ENCODE peak calls at places on chromosomes 13 and 19, in five cellular contexts. One of them, this sample, is unnamed.

GRCh38 chr13:40589285-40590109 is 76.9 kb downstream of the FOXO1 start:
- DNase-seq in effector CD4-positive, alpha-beta T cell: no peak
- DNase-seq in lung microvascular endothelial cell: peak; percentile 50
- DNase-seq in ureter: no peak
- DNase-seq in BJ: no peak
- DNase-seq in this sample: peak; percentile 83

GRCh38 chr13:109812375-109812774 is 26.0 kb upstream of the IRS2 start:
- DNase-seq in effector CD4-positive, alpha-beta T cell: no peak
- DNase-seq in lung microvascular endothelial cell: no peak
- DNase-seq in ureter: no peak
- DNase-seq in BJ: no peak
- DNase-seq in this sample: no peak

GRCh38 chr13:30108913-30109237 is 198.5 kb downstream of the KATNAL1 start:
- DNase-seq in effector CD4-positive, alpha-beta T cell: no peak
- DNase-seq in lung microvascular endothelial cell: no peak
- DNase-seq in ureter: peak; percentile 86
- DNase-seq in BJ: no peak
- DNase-seq in this sample: no peak

GRCh38 chr19:36771275-36772231 is 1.1 kb downstream of the ZNF850 start:
- DNase-seq in effector CD4-positive, alpha-beta T cell: no peak
- DNase-seq in lung microvascular endothelial cell: peak; percentile 98
- DNase-seq in ureter: peak; percentile 69
- DNase-seq in BJ: no peak
- DNase-seq in this sample: peak; percentile 63

GRCh38 chr13:55244991-55245644 is 1895.6 kb upstream of the PRR20A start:
- DNase-seq in effector CD4-positive, alpha-beta T cell: no peak
- DNase-seq in lung microvascular endothelial cell: no peak
- DNase-seq in ureter: no peak
- DNase-seq in BJ: no peak
- DNase-seq in this sample: no peak

GRCh38 chr19:19526581-19527370 is 1.9 kb upstream of the YJEFN3 start:
- DNase-seq in effector CD4-positive, alpha-beta T cell: no peak
- DNase-seq in lung microvascular endothelial cell: no peak
- DNase-seq in ureter: no peak
- DNase-seq in BJ: no peak
- DNase-seq in this sample: no peak

GRCh38 chr19:8307965-8308866 is at the start of gene CD320:
- DNase-seq in effector CD4-positive, alpha-beta T cell: peak; percentile 81
- DNase-seq in lung microvascular endothelial cell: peak; percentile 93
- DNase-seq in ureter: peak; percentile 86
- DNase-seq in BJ: peak; percentile 26
- DNase-seq in this sample: no peak

GRCh38 chr13:85828094-85828684 is 29.0 kb upstream of the SLITRK6 start:
- DNase-seq in effector CD4-positive, alpha-beta T cell: no peak
- DNase-seq in lung microvascular endothelial cell: peak; percentile 37
- DNase-seq in ureter: no peak
- DNase-seq in BJ: no peak
- DNase-seq in this sample: no peak

GRCh38 chr19:33723512-33723911 is 73.2 kb upstream of the KCTD15 start:
- DNase-seq in effector CD4-positive, alpha-beta T cell: no peak
- DNase-seq in lung microvascular endothelial cell: no peak
- DNase-seq in ureter: no peak
- DNase-seq in BJ: no peak
- DNase-seq in this sample: no peak

GRCh38 chr13:113895436-113895835 is 31.6 kb upstream of the GAS6 start:
- DNase-seq in effector CD4-positive, alpha-beta T cell: no peak
- DNase-seq in lung microvascular endothelial cell: no peak
- DNase-seq in ureter: no peak
- DNase-seq in BJ: no peak
- DNase-seq in this sample: no peak

GRCh38 chr13:113980489-113981064 is 6.7 kb upstream of the C13orf46 start:
- DNase-seq in effector CD4-positive, alpha-beta T cell: no peak
- DNase-seq in lung microvascular endothelial cell: no peak
- DNase-seq in ureter: no peak
- DNase-seq in BJ: no peak
- DNase-seq in this sample: no peak

GRCh38 chr19:13417054-13417453 is 89.2 kb downstream of the CACNA1A start:
- DNase-seq in effector CD4-positive, alpha-beta T cell: no peak
- DNase-seq in lung microvascular endothelial cell: peak; percentile 18
- DNase-seq in ureter: no peak
- DNase-seq in BJ: no peak
- DNase-seq in this sample: no peak

GRCh38 chr19:5627395-5627904 is 4.6 kb downstream of the SAFB start:
- DNase-seq in effector CD4-positive, alpha-beta T cell: no peak
- DNase-seq in lung microvascular endothelial cell: no peak
- DNase-seq in ureter: peak; percentile 59
- DNase-seq in BJ: no peak
- DNase-seq in this sample: peak; percentile 82

GRCh38 chr13:113595131-113595530 is 10.6 kb downstream of the TFDP1 start:
- DNase-seq in effector CD4-positive, alpha-beta T cell: no peak
- DNase-seq in lung microvascular endothelial cell: no peak
- DNase-seq in ureter: no peak
- DNase-seq in BJ: no peak
- DNase-seq in this sample: no peak

GRCh38 chr13:41327994-41328778 is 17.1 kb downstream of the NAA16 start:
- DNase-seq in effector CD4-positive, alpha-beta T cell: no peak
- DNase-seq in lung microvascular endothelial cell: peak; percentile 44
- DNase-seq in ureter: no peak
- DNase-seq in BJ: no peak
- DNase-seq in this sample: no peak

GRCh38 chr13:48492123-48493075 is 40.5 kb downstream of the RCBTB2 start:
- DNase-seq in effector CD4-positive, alpha-beta T cell: peak; percentile 60
- DNase-seq in lung microvascular endothelial cell: peak; percentile 74
- DNase-seq in ureter: peak; percentile 72
- DNase-seq in BJ: peak; percentile 49
- DNase-seq in this sample: peak; percentile 93

GRCh38 chr13:46089213-46089612 is 15.6 kb downstream of the CPB2 start:
- DNase-seq in effector CD4-positive, alpha-beta T cell: no peak
- DNase-seq in lung microvascular endothelial cell: no peak
- DNase-seq in ureter: no peak
- DNase-seq in BJ: no peak
- DNase-seq in this sample: no peak

GRCh38 chr19:15666883-15667282 is 6.0 kb upstream of the CYP4F12 start:
- DNase-seq in effector CD4-positive, alpha-beta T cell: no peak
- DNase-seq in lung microvascular endothelial cell: no peak
- DNase-seq in ureter: no peak
- DNase-seq in BJ: no peak
- DNase-seq in this sample: peak; percentile 45

GRCh38 chr19:11581740-11582139 is 4.3 kb upstream of the ACP5 start:
- DNase-seq in effector CD4-positive, alpha-beta T cell: no peak
- DNase-seq in lung microvascular endothelial cell: no peak
- DNase-seq in ureter: no peak
- DNase-seq in BJ: no peak
- DNase-seq in this sample: peak; percentile 39

GRCh38 chr19:5893907-5894703 is 9.5 kb downstream of the NDUFA11 start:
- DNase-seq in effector CD4-positive, alpha-beta T cell: no peak
- DNase-seq in lung microvascular endothelial cell: peak; percentile 64
- DNase-seq in ureter: no peak
- DNase-seq in BJ: no peak
- DNase-seq in this sample: no peak

GRCh38 chr13:23325191-23325590 is 108.3 kb downstream of the SACS start:
- DNase-seq in effector CD4-positive, alpha-beta T cell: no peak
- DNase-seq in lung microvascular endothelial cell: no peak
- DNase-seq in ureter: no peak
- DNase-seq in BJ: no peak
- DNase-seq in this sample: no peak

GRCh38 chr19:46537136-46538097 is 41.8 kb upstream of the PNMA8B start:
- DNase-seq in effector CD4-positive, alpha-beta T cell: peak; percentile 56
- DNase-seq in lung microvascular endothelial cell: peak; percentile 62
- DNase-seq in ureter: peak; percentile 46
- DNase-seq in BJ: no peak
- DNase-seq in this sample: peak; percentile 45

GRCh38 chr19:54380897-54381296 is 16.2 kb upstream of the LAIR1 start:
- DNase-seq in effector CD4-positive, alpha-beta T cell: no peak
- DNase-seq in lung microvascular endothelial cell: no peak
- DNase-seq in ureter: no peak
- DNase-seq in BJ: no peak
- DNase-seq in this sample: no peak

GRCh38 chr13:51838235-51838846 is 6.6 kb downstream of the TMEM272 start:
- DNase-seq in effector CD4-positive, alpha-beta T cell: no peak
- DNase-seq in lung microvascular endothelial cell: no peak
- DNase-seq in ureter: no peak
- DNase-seq in BJ: no peak
- DNase-seq in this sample: no peak

This sample was measured in HL-60.